ENCODE peak calls at places on chromosomes 3 and 15, in seven cellular contexts. O, J, T, Y, D, B and A are unnamed samples. For H3K36me3, the result is how much of the 10 kb centered on the place peaks cover.

GRCh38 chr15:83206971-83207621 is 527 bp downstream of the HDGFL3 start:
- DNase-seq in T (peak), B (no peak), Y (peak), J (no peak), O (no peak), D (peak), A (no peak)

GRCh38 chr15:38699633-38700230 is 135.1 kb upstream of the RASGRP1 start:
- DNase-seq in J (no peak), Y (peak), B (peak), O (peak), T (peak), D (peak), A (no peak)

GRCh38 chr3:133475245-133476010 is 75.6 kb downstream of the BFSP2 start:
- DNase-seq in D (peak), B (no peak), Y (no peak), J (no peak), O (no peak), T (no peak), A (no peak)

GRCh38 chr3:117526485-117527079 is 817.0 kb downstream of the TUSC7 start:
- DNase-seq in Y (peak), J (no peak), B (no peak), T (no peak), D (peak), O (peak), A (no peak)

GRCh38 chr3:197027151-197027895 is 2.3 kb downstream of the MELTF start:
- DNase-seq in D (no peak), J (no peak), T (peak), Y (no peak), O (peak), B (no peak), A (no peak)

GRCh38 chr3:156102267-156102912 is 18.0 kb upstream of the KCNAB1 start:
- DNase-seq in O (no peak), T (no peak), J (peak), Y (no peak), D (no peak), B (no peak), A (no peak)

GRCh38 chr3:61454806-61455205 is 106.6 kb upstream of the PTPRG start:
- DNase-seq in T (peak), D (no peak), Y (no peak), B (no peak), O (peak), J (peak), A (no peak)

GRCh38 chr15:48696627-48697312 is 51.3 kb upstream of the FBN1 start:
- DNase-seq in B (no peak), T (peak), D (no peak), Y (no peak), O (peak), J (no peak), A (no peak)

GRCh38 chr15:92601940-92602593 is 53.5 kb downstream of the FAM174B start:
- DNase-seq in O (no peak), Y (no peak), D (no peak), J (no peak), T (no peak), B (no peak), A (no peak)

GRCh38 chr15:68312701-68313204 is 35.2 kb downstream of the FEM1B start:
- DNase-seq in T (peak), J (no peak), D (no peak), B (peak), O (peak), Y (peak), A (no peak)
- TF ChIP-seq CTCF in T (no peak), J (no peak), D (no peak), B (no peak), O (no peak), Y (no peak), A (no peak)

GRCh38 chr3:14405120-14405885 is 2.9 kb downstream of the SLC6A6 start:
- DNase-seq in O (no peak), Y (no peak), D (no peak), J (no peak), B (no peak), T (peak), A (no peak)
- H3K4me3 ChIP-seq in O (no peak), Y (no peak), D (peak), J (peak), B (no peak), T (no peak), A (peak)

DNA sequence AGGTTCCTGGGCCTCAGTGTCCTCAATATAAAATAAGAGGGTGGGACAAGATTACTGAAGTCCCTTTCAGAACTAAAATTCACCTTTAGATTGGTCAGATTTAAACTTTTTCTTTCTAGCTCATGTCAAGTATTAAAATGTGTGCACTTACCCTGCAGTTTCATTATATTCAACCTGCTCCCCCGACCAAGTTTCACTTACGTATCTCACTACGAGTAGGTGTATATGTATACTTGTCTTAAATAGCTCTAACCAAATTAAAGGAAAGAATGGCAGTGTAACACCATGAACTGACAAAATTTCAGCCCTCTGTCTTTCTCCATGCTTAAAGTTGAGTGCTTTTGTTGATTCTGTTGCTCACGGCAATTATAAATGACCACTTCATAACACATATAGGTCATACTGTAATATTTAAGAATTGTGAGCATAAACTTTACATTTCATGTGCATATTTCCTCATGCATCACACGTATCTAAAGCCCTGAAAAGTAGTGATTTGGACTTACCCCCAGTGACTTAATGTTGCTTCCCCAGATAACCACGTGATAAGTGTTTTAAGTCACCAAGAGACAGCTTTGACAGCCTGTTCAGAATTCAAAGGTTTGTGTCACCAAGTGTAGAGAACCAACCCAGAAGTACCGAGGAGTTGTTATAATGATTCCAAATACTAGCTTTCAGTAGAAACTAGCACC is 70.0 kb downstream of the PGPEP1L start:
- DNase-seq in T (no peak), B (no peak), Y (no peak), O (no peak), J (no peak), D (no peak), A (no peak)
- H3K36me3 ChIP-seq in T (under half), B (under half), Y (under half), O (half or more), J (under half), D (under half), A (under half)

DNA sequence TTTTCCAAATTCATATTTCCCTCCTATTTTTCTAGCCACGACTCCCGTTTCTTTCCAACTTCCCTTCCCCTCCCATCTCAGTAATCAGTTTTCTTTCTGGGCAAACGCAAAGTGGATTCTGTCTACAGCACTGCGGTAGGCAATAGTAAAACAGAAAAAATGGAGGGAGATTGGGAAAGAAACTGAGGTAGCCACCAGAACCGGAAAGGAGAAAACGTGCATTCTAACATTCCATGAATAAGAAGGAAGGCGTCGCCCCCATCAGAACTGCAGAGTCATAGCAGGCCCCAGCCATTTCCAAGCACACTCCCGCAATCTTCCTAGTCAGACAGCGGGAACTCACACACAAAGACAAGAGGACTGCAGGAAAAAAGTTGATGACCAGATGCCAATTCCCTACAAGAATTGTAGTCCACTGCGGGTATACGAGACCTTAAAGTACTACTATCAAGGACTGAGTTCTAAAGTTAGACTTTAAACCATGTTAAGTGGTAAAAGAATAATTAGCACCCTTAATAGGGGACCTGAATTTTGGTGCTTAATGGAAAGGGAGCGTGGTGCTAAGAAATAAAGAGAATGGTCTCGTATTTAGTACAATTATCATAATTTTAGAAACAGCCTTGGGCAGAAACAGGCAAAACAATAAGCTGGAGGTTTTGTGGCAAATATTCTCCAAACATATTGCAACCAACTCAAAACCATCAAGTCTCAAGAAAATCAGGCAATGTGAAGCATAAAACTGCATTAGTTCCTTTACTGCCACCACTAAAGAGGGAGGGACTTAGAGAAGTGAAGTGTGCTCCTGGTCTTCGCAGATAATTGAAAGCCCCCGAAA is 1.4 kb downstream of the PFN2 start:
- DNase-seq in D (no peak), B (no peak), T (peak), O (peak), Y (peak), J (no peak), A (no peak)
- TF ChIP-seq CTCF in D (no peak), B (no peak), T (peak), O (peak), Y (no peak), J (peak), A (peak)

DNA sequence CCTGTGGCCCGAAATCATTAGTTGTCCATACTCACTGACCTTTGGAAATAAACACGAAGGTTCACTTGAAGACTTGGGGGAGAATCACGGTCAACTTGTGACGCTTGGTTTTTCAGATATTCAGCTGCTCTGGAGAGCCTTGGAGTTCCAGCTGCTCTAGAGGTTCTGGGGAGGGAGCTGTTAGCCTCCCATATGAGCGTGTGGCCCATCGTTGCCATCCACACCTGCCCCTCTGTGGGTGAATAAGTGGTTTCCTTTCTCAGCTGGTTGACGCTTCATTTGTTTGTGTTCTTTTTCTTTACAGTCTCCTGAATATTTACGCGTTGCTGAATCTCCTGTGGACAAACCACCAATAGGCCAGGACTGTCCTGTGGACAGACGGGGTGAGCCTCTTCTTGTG is 35.6 kb downstream of the APBA2 start:
- DNase-seq in B (no peak), Y (no peak), D (no peak), T (no peak), O (no peak), J (no peak), A (no peak)
- H3K4me3 ChIP-seq in B (peak), Y (no peak), D (no peak), T (no peak), O (no peak), J (no peak), A (no peak)

GRCh38 chr3:150349314-150350097 is 58.6 kb upstream of the TSC22D2 start:
- DNase-seq in T (peak), J (no peak), Y (no peak), O (no peak), D (no peak), B (no peak), A (no peak)
- H3K36me3 ChIP-seq in T (under half), J (under half), Y (under half), O (under half), D (under half), B (under half), A (under half)

DNA sequence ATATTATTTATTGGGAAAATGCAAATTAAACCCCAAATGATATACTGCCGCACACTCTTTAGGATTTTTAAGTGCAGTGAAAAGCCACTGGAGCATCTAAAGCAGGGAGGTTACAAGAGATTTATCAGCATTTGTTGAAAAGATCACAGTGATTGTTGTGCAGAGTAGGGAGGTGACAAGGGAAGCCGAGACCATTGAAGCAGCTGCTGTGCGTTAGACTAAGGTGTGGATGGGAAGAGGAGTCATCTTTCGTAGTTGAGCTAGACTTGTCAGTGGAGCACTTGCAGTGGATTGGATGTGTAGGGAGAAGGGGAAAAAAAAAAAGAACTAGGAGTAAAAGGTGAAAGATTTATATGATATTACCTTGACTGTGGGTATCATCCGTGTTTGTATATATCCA is 854.6 kb downstream of the NTRK3 start:
- DNase-seq in J (no peak), B (no peak), D (no peak), Y (no peak), T (no peak), O (no peak), A (no peak)
- TF ChIP-seq CTCF in J (no peak), B (no peak), D (no peak), Y (no peak), T (no peak), O (no peak), A (no peak)

GRCh38 chr3:52891615-52892081 is 5.7 kb downstream of the STIMATE start:
- DNase-seq in O (peak), Y (no peak), B (no peak), D (no peak), J (no peak), T (no peak), A (peak)

GRCh38 chr3:52892290-52892624 is 5.1 kb downstream of the STIMATE start:
- DNase-seq in B (no peak), Y (no peak), J (no peak), T (no peak), O (no peak), D (no peak), A (no peak)

GRCh38 chr3:52891164-52891563 is 6.2 kb downstream of the STIMATE start:
- DNase-seq in T (no peak), J (no peak), Y (no peak), B (no peak), O (no peak), D (no peak), A (no peak)

GRCh38 chr3:52893723-52894122 is 3.6 kb downstream of the STIMATE start:
- DNase-seq in T (no peak), O (no peak), J (no peak), D (no peak), B (no peak), Y (peak), A (no peak)

DNA sequence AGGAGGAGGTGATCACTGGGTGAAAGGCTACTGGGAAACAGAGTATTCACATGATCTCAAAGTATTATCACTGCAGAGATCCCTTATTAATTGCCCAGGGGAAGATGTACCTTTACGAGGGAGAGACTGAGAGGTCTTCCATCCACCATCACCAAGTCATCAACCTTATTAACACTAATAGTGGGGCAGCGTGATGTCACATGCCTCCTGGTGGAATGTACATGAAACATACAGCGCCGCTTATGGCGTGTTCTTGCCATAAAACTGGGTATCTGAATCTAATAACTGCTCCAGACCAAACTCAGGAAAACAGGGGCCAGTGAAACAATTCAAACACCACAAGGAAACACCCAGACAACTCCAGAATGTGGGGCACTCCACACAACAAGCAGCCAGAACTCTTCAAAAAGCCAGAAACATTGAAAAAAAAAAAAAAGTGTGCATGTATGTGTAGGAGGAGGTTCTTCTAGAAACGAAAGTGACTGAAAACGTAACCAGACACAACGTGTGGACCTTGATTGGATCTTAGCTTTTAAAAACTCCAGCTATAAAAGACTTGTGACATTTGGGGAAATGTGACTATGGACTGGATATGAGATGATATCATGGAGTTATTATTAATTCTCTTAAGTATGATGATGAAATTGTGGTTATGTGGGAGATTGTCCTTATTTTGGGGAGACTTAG is 4.6 kb downstream of the STIMATE start:
- DNase-seq in J (no peak), Y (no peak), D (no peak), B (no peak), T (no peak), O (no peak), A (no peak)
- H3K4me3 ChIP-seq in J (no peak), Y (no peak), D (no peak), B (no peak), T (no peak), O (no peak), A (peak)

DNA sequence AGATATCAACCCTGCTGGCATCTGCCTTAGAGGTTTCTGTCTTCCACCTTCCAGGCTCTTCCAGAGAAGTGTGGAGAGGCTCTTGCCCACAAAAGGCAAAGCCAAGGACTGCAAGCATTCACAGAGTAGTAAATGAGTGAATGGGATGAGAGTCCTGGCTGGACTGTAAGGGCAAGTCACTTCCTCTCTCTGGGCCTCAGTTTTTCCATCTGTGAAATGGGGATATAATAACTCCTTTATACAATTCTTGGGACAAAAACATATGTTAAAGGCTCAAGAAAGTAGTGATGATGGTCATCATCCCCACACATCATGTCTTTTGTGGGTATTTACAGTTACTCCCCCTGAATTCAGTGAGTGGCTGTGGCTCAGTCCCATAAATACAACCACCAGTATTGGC is 10.7 kb upstream of the FGD5 start:
- DNase-seq in T (no peak), Y (no peak), B (no peak), D (no peak), J (no peak), O (no peak), A (no peak)
- H3K36me3 ChIP-seq in T (under half), Y (under half), B (under half), D (under half), J (under half), O (under half), A (under half)

GRCh38 chr3:6680119-6680806 is 180.7 kb upstream of the GRM7 start:
- DNase-seq in J (no peak), T (no peak), D (peak), B (no peak), Y (no peak), O (no peak), A (no peak)

DNA sequence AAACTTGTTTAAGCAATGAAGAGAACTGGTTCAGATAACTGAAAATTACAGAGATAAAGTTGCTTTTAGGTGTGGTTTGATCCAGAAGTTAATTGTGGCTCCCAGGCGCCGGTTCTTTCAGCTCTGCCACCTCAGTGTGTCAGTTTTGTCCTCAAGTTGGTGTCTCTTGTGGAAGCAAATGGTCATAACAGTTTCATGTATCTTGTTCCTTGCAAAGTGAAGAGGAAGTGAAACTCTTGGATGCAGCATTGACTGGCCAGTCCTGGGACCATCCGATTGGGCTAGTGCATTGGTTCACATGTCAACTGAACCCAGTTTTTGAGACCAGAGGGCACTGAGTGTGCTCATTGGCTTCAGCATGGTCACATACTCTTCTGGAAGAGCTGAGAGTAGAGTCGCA is 181.4 kb upstream of the GRM7 start:
- DNase-seq in D (peak), O (no peak), Y (no peak), T (no peak), B (no peak), J (no peak), A (no peak)
- TF ChIP-seq CTCF in D (peak), O (no peak), Y (no peak), T (no peak), B (no peak), J (no peak), A (no peak)